ENCODE peak calls at places on chromosomes 2 and 18, in six cellular contexts. P is HT-29; Q is bronchial epithelial cell; J is activated naive CD8-positive, alpha-beta T cell treated with anti-CD3 and anti-CD28 coated beads for 36 hours; F is EH; K is Panc1. I is an unnamed sample.

GRCh38 chr2:17539596-17539992 is 902 bp upstream of the VSNL1 start:
- DNase-seq in Q (peak), J (no peak), K (no peak), F (peak), P (no peak), I (no peak)

GRCh38 chr18:69936191-69936558 is 11.5 kb downstream of the CD226 start:
- DNase-seq in F (no peak), J (no peak), K (no peak), Q (no peak), P (no peak), I (no peak)

GRCh38 chr2:60213865-60214657 is 339.4 kb downstream of the BCL11A start:
- DNase-seq in Q (peak), K (no peak), J (no peak), F (peak), P (no peak), I (no peak)

GRCh38 chr18:63207825-63208224 is 111.7 kb downstream of the BCL2 start:
- DNase-seq in F (no peak), P (no peak), J (no peak), K (no peak), Q (no peak), I (no peak)

GRCh38 chr2:226079186-226079585 is 679.7 kb downstream of the NYAP2 start:
- DNase-seq in K (no peak), J (no peak), Q (no peak), P (no peak), F (no peak), I (no peak)

GRCh38 chr2:121293450-121294325 is 8.7 kb upstream of the TFCP2L1 start:
- DNase-seq in P (no peak), K (no peak), J (no peak), Q (no peak), F (no peak), I (no peak)

GRCh38 chr2:48601349-48601748 is 16.3 kb upstream of the GTF2A1L start:
- DNase-seq in Q (peak), P (peak), F (no peak), J (no peak), K (no peak), I (peak)

GRCh38 chr2:192195548-192196418 is 1.1 kb upstream of the TMEFF2 start:
- DNase-seq in J (peak), Q (peak), K (no peak), F (peak), P (no peak), I (peak)

GRCh38 chr2:27566628-27567027 is 16.2 kb upstream of the ZNF512 start:
- DNase-seq in K (no peak), J (no peak), Q (peak), F (peak), P (no peak), I (peak)

GRCh38 chr2:12935226-12935625 is 218.5 kb downstream of the TRIB2 start:
- DNase-seq in P (no peak), F (no peak), K (no peak), Q (no peak), J (no peak), I (no peak)

GRCh38 chr2:44348385-44348784 is 12.9 kb downstream of the PREPL start:
- DNase-seq in Q (no peak), P (no peak), K (no peak), J (no peak), F (peak), I (peak)

GRCh38 chr18:2981212-2981728 is 31.7 kb downstream of the LPIN2 start:
- DNase-seq in K (peak), J (no peak), P (peak), Q (peak), F (peak), I (peak)

GRCh38 chr2:85326946-85327756 is 638 bp downstream of the TGOLN2 start:
- DNase-seq in Q (peak), P (peak), J (peak), F (peak), K (no peak), I (peak)

GRCh38 chr2:239035361-239035814 is 187.5 kb downstream of the TWIST2 start:
- DNase-seq in P (peak), K (peak), F (peak), J (peak), Q (no peak), I (no peak)

I was measured in HCEC 1CT.